ENCODE peak calls at places on chromosomes 3 and 15, in five cellular contexts. One of them, this sample, is unnamed.

GRCh38 chr3:98598492-98598891 is 5.1 kb upstream of the CPOX start:
- DNase-seq in type B pancreatic cell: no peak
- DNase-seq in suprapubic skin: no peak
- DNase-seq in GM12865: no peak
- DNase-seq in endothelial cell: no peak
- DNase-seq in this sample: no peak

GRCh38 chr3:42988097-42988496 is 9.0 kb downstream of the GASK1A start:
- DNase-seq in type B pancreatic cell: no peak
- DNase-seq in suprapubic skin: no peak
- DNase-seq in GM12865: no peak
- DNase-seq in endothelial cell: no peak
- DNase-seq in this sample: no peak

GRCh38 chr3:52710512-52710911 is 4.6 kb downstream of the SPCS1 start:
- DNase-seq in type B pancreatic cell: no peak
- DNase-seq in suprapubic skin: no peak
- DNase-seq in GM12865: peak; percentile 71
- DNase-seq in endothelial cell: no peak
- DNase-seq in this sample: no peak

GRCh38 chr15:70259030-70259424 is 161.3 kb upstream of the TLE3 start:
- DNase-seq in type B pancreatic cell: no peak
- DNase-seq in suprapubic skin: no peak
- DNase-seq in GM12865: peak; percentile 59
- DNase-seq in endothelial cell: no peak
- DNase-seq in this sample: no peak

GRCh38 chr3:109117939-109118338 is at the start of gene MORC1:
- DNase-seq in type B pancreatic cell: peak; percentile 70
- DNase-seq in suprapubic skin: no peak
- DNase-seq in GM12865: no peak
- DNase-seq in endothelial cell: no peak
- DNase-seq in this sample: peak; percentile 85

GRCh38 chr3:70526966-70527515 is 214.6 kb upstream of the MDFIC2 start:
- DNase-seq in type B pancreatic cell: no peak
- DNase-seq in suprapubic skin: no peak
- DNase-seq in GM12865: no peak
- DNase-seq in endothelial cell: no peak
- DNase-seq in this sample: no peak

GRCh38 chr3:127065138-127065427 is 82.2 kb downstream of the PLXNA1 start:
- DNase-seq in type B pancreatic cell: no peak
- DNase-seq in suprapubic skin: no peak
- DNase-seq in GM12865: no peak
- DNase-seq in endothelial cell: no peak
- DNase-seq in this sample: no peak

GRCh38 chr3:196868297-196868661 is 559 bp downstream of the SENP5 start:
- DNase-seq in type B pancreatic cell: no peak
- DNase-seq in suprapubic skin: peak; percentile 64
- DNase-seq in GM12865: peak; percentile 47
- DNase-seq in endothelial cell: peak; percentile 57
- DNase-seq in this sample: no peak

GRCh38 chr15:94412979-94413741 is 181.8 kb downstream of the MCTP2 start:
- DNase-seq in type B pancreatic cell: no peak
- DNase-seq in suprapubic skin: no peak
- DNase-seq in GM12865: peak; percentile 3
- DNase-seq in endothelial cell: peak; percentile 16
- DNase-seq in this sample: no peak

GRCh38 chr3:7368597-7368996 is 507.7 kb downstream of the GRM7 start:
- DNase-seq in type B pancreatic cell: no peak
- DNase-seq in suprapubic skin: no peak
- DNase-seq in GM12865: no peak
- DNase-seq in endothelial cell: no peak
- DNase-seq in this sample: no peak

GRCh38 chr15:54660356-54660755 is 536.4 kb downstream of the RSL24D1 start:
- DNase-seq in type B pancreatic cell: no peak
- DNase-seq in suprapubic skin: no peak
- DNase-seq in GM12865: peak; percentile 7
- DNase-seq in endothelial cell: no peak
- DNase-seq in this sample: no peak

DNA sequence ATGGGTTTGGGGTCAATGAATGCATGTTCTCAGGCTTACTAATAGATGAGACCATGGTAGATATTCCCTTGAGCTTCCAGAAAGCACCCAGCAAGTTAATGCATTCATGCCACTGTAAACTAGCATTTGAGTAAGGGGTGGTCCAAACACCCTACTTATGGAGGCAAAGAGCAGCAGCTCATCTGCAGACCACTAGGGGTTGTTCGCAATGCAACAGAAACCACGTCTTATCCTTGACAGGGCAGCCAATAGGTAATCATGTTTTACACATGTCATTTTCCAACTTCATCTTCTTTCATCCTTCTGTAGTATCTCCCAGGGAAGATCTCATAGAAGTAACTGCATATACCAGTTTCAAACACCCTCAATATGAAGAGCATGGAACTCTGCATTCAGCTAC is 330.2 kb downstream of the RORA start:
- DNase-seq in type B pancreatic cell: no peak
- DNase-seq in suprapubic skin: no peak
- DNase-seq in GM12865: peak; percentile 30
- DNase-seq in endothelial cell: no peak
- DNase-seq in this sample: no peak
- TF ChIP-seq CTCF in type B pancreatic cell: no peak
- TF ChIP-seq CTCF in suprapubic skin: no peak
- TF ChIP-seq CTCF in GM12865: no peak
- TF ChIP-seq CTCF in endothelial cell: no peak
- TF ChIP-seq CTCF in this sample: no peak

GRCh38 chr3:88467191-88467590 is 317.4 kb downstream of the C3orf38 start:
- DNase-seq in type B pancreatic cell: no peak
- DNase-seq in suprapubic skin: no peak
- DNase-seq in GM12865: no peak
- DNase-seq in endothelial cell: no peak
- DNase-seq in this sample: no peak
- TF ChIP-seq CTCF in type B pancreatic cell: no peak
- TF ChIP-seq CTCF in suprapubic skin: no peak
- TF ChIP-seq CTCF in GM12865: no peak
- TF ChIP-seq CTCF in endothelial cell: no peak
- TF ChIP-seq CTCF in this sample: no peak

GRCh38 chr3:103295974-103296570 is 861.3 kb downstream of the ZPLD1 start:
- DNase-seq in type B pancreatic cell: no peak
- DNase-seq in suprapubic skin: no peak
- DNase-seq in GM12865: peak; percentile 25
- DNase-seq in endothelial cell: no peak
- DNase-seq in this sample: no peak
- TF ChIP-seq CTCF in type B pancreatic cell: peak; percentile 73
- TF ChIP-seq CTCF in suprapubic skin: no peak
- TF ChIP-seq CTCF in GM12865: peak; percentile 12
- TF ChIP-seq CTCF in endothelial cell: peak; percentile 31
- TF ChIP-seq CTCF in this sample: peak; percentile 63

GRCh38 chr15:60339236-60339635 is 58.5 kb downstream of the ANXA2 start:
- DNase-seq in type B pancreatic cell: no peak
- DNase-seq in suprapubic skin: no peak
- DNase-seq in GM12865: no peak
- DNase-seq in endothelial cell: no peak
- DNase-seq in this sample: no peak

GRCh38 chr15:60338810-60339209 is 59.0 kb downstream of the ANXA2 start:
- DNase-seq in type B pancreatic cell: no peak
- DNase-seq in suprapubic skin: no peak
- DNase-seq in GM12865: no peak
- DNase-seq in endothelial cell: no peak
- DNase-seq in this sample: no peak

GRCh38 chr15:60340207-60340921 is 57.4 kb downstream of the ANXA2 start:
- DNase-seq in type B pancreatic cell: no peak
- DNase-seq in suprapubic skin: no peak
- DNase-seq in GM12865: no peak
- DNase-seq in endothelial cell: no peak
- DNase-seq in this sample: no peak

GRCh38 chr15:60337069-60337468 is 60.7 kb downstream of the ANXA2 start:
- DNase-seq in type B pancreatic cell: no peak
- DNase-seq in suprapubic skin: no peak
- DNase-seq in GM12865: no peak
- DNase-seq in endothelial cell: no peak
- DNase-seq in this sample: no peak
- TF ChIP-seq CTCF in type B pancreatic cell: no peak
- TF ChIP-seq CTCF in suprapubic skin: no peak
- TF ChIP-seq CTCF in GM12865: no peak
- TF ChIP-seq CTCF in endothelial cell: no peak
- TF ChIP-seq CTCF in this sample: no peak

GRCh38 chr3:138328341-138328740 is 1.3 kb downstream of the NME9 start:
- DNase-seq in type B pancreatic cell: no peak
- DNase-seq in suprapubic skin: no peak
- DNase-seq in GM12865: no peak
- DNase-seq in endothelial cell: no peak
- DNase-seq in this sample: peak; percentile 4
- TF ChIP-seq CTCF in type B pancreatic cell: no peak
- TF ChIP-seq CTCF in suprapubic skin: no peak
- TF ChIP-seq CTCF in GM12865: no peak
- TF ChIP-seq CTCF in endothelial cell: no peak
- TF ChIP-seq CTCF in this sample: no peak

This sample was measured in osteocyte.